ENCODE peak calls at places on chromosomes 1 and 21, in four cellular contexts. O is anterior cingulate cortex; J is activated T-cell treated with anti-CD3 and anti-CD28 coated beads for 1 hour; S is activated CD8-positive, alpha-beta memory T cell treated with anti-CD3 and anti-CD28 coated beads, Interleukin-2, amount 50 U/mL, for 48 hours. Q is an unnamed sample.

GRCh38 chr1:46114925-46115603 is 17.4 kb downstream of the PIK3R3 start:
- DNase-seq in O (no peak), J (no peak), S (no peak), Q (no peak)

GRCh38 chr1:100581096-100581705 is 43.3 kb downstream of the GPR88 start:
- DNase-seq in O (no peak), J (no peak), S (no peak), Q (no peak)

GRCh38 chr1:31681421-31681820 is 22.4 kb downstream of the COL16A1 start:
- DNase-seq in S (no peak), O (no peak), J (no peak), Q (no peak)

GRCh38 chr1:226125097-226125630 is 61.4 kb downstream of the ACBD3 start:
- DNase-seq in J (peak), S (peak), O (peak), Q (peak)

GRCh38 chr1:203128691-203129500 is 1.4 kb downstream of the ADORA1 start:
- DNase-seq in O (no peak), J (no peak), S (peak), Q (no peak)

GRCh38 chr1:228397454-228397786 is 9.2 kb downstream of the TRIM11 start:
- DNase-seq in O (no peak), S (no peak), J (no peak), Q (no peak)

GRCh38 chr21:26844258-26845065 is 747 bp downstream of the ADAMTS1 start:
- DNase-seq in O (no peak), S (peak), J (no peak), Q (no peak)

GRCh38 chr21:30243691-30244090 is 27.8 kb upstream of the CLDN8 start:
- DNase-seq in J (no peak), O (no peak), S (no peak), Q (no peak)

GRCh38 chr1:227892930-227893695 is 54.6 kb downstream of the WNT9A start:
- DNase-seq in O (no peak), J (no peak), S (peak), Q (peak)

GRCh38 chr21:18812308-18812707 is 408.7 kb upstream of the TMPRSS15 start:
- DNase-seq in J (no peak), O (no peak), S (no peak), Q (no peak)